ENCODE peak calls at places on chromosomes 11 and 22, in four cellular contexts. C is fibroblast of the conjunctiva, R is HuH-7.5, L is GM10248. U is an unnamed sample.

GRCh38 chr11:86577663-86578636 is 94.5 kb downstream of the ME3 start:
- DNase-seq in C (peak; percentile 84), R (no peak), L (no peak), U (no peak)

GRCh38 chr11:67372993-67373915 is at the start of gene CLCF1:
- DNase-seq in C (peak; percentile 70), R (peak; percentile 98), L (peak; percentile 81), U (no peak)

GRCh38 chr22:27941143-27941542 is 22.1 kb upstream of the PITPNB start:
- DNase-seq in C (no peak), R (no peak), L (no peak), U (no peak)

GRCh38 chr22:25403284-25403606 is 161.2 kb upstream of the GRK3 start:
- DNase-seq in C (no peak), R (no peak), L (no peak), U (no peak)

GRCh38 chr11:9461068-9461759 is 402 bp downstream of the ZNF143 start:
- DNase-seq in C (peak; percentile 88), R (peak; percentile 57), L (peak; percentile 86), U (peak; percentile 78)

GRCh38 chr22:29195964-29196666 is 9.6 kb upstream of the EMID1 start:
- DNase-seq in C (no peak), R (no peak), L (peak; percentile 13), U (no peak)

GRCh38 chr11:17230867-17231851 is 23.4 kb upstream of the PIK3C2A start:
- DNase-seq in C (no peak), R (no peak), L (no peak), U (peak; percentile 73)

GRCh38 chr11:7098235-7098832 is 9.5 kb downstream of the RBMXL2 start:
- DNase-seq in C (peak; percentile 37), R (peak; percentile 24), L (peak; percentile 50), U (peak; percentile 15)

GRCh38 chr11:101915811-101916291 is 471 bp downstream of the ANGPTL5 start:
- DNase-seq in C (peak; percentile 77), R (no peak), L (peak; percentile 31), U (no peak)

GRCh38 chr11:19281041-19281440 is 40.3 kb upstream of the E2F8 start:
- DNase-seq in C (no peak), R (no peak), L (no peak), U (no peak)

GRCh38 chr11:65454696-65455456 is 32.3 kb downstream of the NEAT1 start:
- DNase-seq in C (peak; percentile 76), R (peak; percentile 76), L (peak; percentile 98), U (peak; percentile 87)

GRCh38 chr22:49853981-49854791 is 542 bp downstream of the ZBED4 start:
- DNase-seq in C (no peak), R (peak; percentile 64), L (peak; percentile 36), U (no peak)

GRCh38 chr22:33519974-33520903 is 400.0 kb downstream of the LARGE1 start:
- DNase-seq in C (no peak), R (no peak), L (no peak), U (peak; percentile 15)

GRCh38 chr22:27677895-27678458 is 123.6 kb downstream of the MN1 start:
- DNase-seq in C (no peak), R (no peak), L (no peak), U (no peak)

GRCh38 chr22:38868886-38869381 is 3.1 kb downstream of the CBX6 start:
- DNase-seq in C (no peak), R (peak; percentile 92), L (peak; percentile 81), U (no peak)

GRCh38 chr11:108616549-108616948 is 23.0 kb upstream of the EXPH5 start:
- DNase-seq in C (no peak), R (no peak), L (no peak), U (no peak)

GRCh38 chr11:112785717-112786116 is 175.5 kb upstream of the NCAM1 start:
- DNase-seq in C (peak; percentile 31), R (no peak), L (no peak), U (no peak)

GRCh38 chr22:33018232-33018864 is 39.8 kb downstream of the SYN3 start:
- DNase-seq in C (peak; percentile 13), R (no peak), L (peak; percentile 64), U (no peak)

GRCh38 chr11:10301656-10302293 is 3.1 kb upstream of the ADM start:
- DNase-seq in C (no peak), R (no peak), L (no peak), U (no peak)

GRCh38 chr22:19085233-19086043 is 36.8 kb downstream of the DGCR2 start:
- DNase-seq in C (peak; percentile 20), R (peak; percentile 52), L (peak; percentile 69), U (peak; percentile 29)

U was measured in GM12864.